ENCODE peak calls at places on chromosomes 13 and 19, in ten cellular contexts. Y, M, R, O, W, N, T, V, Q and D are unnamed samples. For H3K36me3 and H3K4me1, the result is how much of the 10 kb centered on the place peaks cover.

GRCh38 chr13:47671762-47672161 is 329.3 kb downstream of the SUCLA2 start:
- DNase-seq in Y (no peak), M (no peak), R (no peak), O (no peak), W (no peak), N (no peak), T (no peak), V (no peak), Q (no peak), D (no peak)

GRCh38 chr19:5907216-5907615 is 2.5 kb downstream of the VMAC start:
- DNase-seq in Y (no peak), M (no peak), R (no peak), O (no peak), W (no peak), N (no peak), T (no peak), V (no peak), Q (no peak), D (no peak)

GRCh38 chr13:62431852-62432251 is 1016.2 kb upstream of the PCDH20 start:
- DNase-seq in Y (no peak), M (no peak), R (no peak), O (no peak), W (no peak), N (no peak), T (no peak), V (no peak), Q (no peak), D (no peak)

GRCh38 chr13:20360835-20361412 is 128.8 kb upstream of the GJB6 start:
- DNase-seq in Y (no peak), M (no peak), R (no peak), O (no peak), W (no peak), N (no peak), T (no peak), V (no peak), Q (no peak), D (no peak)

GRCh38 chr13:79659161-79659560 is 178.2 kb downstream of the NDFIP2 start:
- DNase-seq in Y (no peak), M (no peak), R (peak), O (peak), W (no peak), N (peak), T (no peak), V (no peak), Q (no peak), D (no peak)

GRCh38 chr19:38001158-38001781 is 94.3 kb downstream of the SIPA1L3 start:
- DNase-seq in Y (no peak), M (no peak), R (no peak), O (no peak), W (no peak), N (no peak), T (no peak), V (no peak), Q (no peak), D (no peak)

GRCh38 chr13:51923983-51924539 is 62.3 kb downstream of the CCDC70 start:
- DNase-seq in Y (no peak), M (no peak), R (no peak), O (no peak), W (no peak), N (peak), T (no peak), V (no peak), Q (peak), D (no peak)

GRCh38 chr13:30819136-30819875 is 84.0 kb downstream of the ALOX5AP start:
- DNase-seq in Y (no peak), M (no peak), R (no peak), O (no peak), W (no peak), N (no peak), T (no peak), V (no peak), Q (no peak), D (no peak)

GRCh38 chr19:7489609-7490044 is 792 bp upstream of the PEX11G start:
- DNase-seq in Y (no peak), M (no peak), R (no peak), O (no peak), W (no peak), N (no peak), T (no peak), V (peak), Q (no peak), D (no peak)

DNA sequence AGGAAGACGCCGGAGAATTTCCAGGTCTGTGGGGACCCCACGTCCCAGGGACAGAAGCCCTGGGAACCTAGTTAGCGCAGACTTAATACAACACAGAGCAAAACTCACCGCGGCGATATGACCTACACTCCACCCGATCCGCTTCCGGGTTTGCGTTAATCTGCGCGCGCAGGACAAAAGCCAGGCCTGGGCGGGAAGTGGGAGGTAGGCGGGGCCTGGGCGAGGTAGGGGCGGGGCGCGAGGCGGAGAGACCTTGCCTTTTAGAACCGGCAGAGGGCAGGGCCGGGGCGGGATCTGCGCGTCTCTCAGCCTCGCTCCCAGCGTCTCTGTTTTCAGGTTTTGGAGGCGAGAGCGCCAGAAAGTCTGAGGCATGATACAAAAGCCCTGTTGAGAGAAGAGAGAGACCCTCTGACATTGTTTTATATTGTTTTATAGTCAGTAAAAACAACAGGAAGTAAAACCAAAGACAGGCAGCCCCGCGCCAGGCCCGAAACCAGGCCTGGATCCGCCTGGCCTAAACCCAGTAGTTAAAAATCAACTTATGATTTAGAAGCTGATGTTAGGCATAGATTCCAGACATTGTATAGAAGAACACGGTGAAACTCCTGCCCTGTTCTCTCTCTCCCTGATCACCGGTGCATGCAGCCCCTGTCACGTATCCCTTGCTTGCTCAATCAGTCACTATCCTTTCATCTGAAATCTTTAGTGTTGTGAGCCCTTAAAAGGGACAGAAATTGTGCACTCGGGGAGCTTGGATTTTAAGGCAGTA is at the start of gene ZNF611:
- DNase-seq in Y (peak), M (peak), R (peak), O (peak), W (peak), N (peak), T (peak), V (peak), Q (peak), D (peak)
- TF ChIP-seq POLR2A in Y (peak), M (peak), R (peak), O (peak), W (peak), N (peak), T (peak), V (peak), Q (peak), D (peak)

DNA sequence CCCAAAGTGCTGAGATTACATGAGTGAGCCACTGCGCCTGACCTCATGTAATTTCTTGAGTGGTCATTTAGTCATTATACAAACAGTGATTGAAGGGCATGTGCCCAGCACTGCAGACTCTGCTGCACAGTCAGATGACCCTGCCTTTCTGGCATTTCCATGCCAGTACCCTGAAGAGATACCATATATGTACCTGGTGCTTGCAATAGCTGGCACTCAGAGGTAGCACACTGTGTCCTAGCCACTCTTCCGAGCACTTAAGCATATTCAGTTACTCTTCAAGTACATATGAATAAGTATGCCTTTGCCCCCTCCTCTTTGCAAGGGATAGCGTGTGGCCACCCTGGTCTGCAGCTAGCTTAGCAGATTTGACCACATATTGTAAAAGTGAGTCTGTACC is 15.5 kb downstream of the STX10 start:
- DNase-seq in Y (no peak), M (no peak), R (no peak), O (no peak), W (no peak), N (no peak), T (no peak), V (no peak), Q (no peak), D (no peak)
- H3K36me3 ChIP-seq in Y (under half), M (under half), R (under half), O (under half), W (under half), N (under half), T (under half), V (under half), Q (under half), D (under half)

GRCh38 chr19:46803555-46803954 is 15.2 kb upstream of the SLC1A5 start:
- DNase-seq in Y (no peak), M (no peak), R (no peak), O (no peak), W (no peak), N (no peak), T (no peak), V (peak), Q (no peak), D (no peak)
- H3K4me1 ChIP-seq in Y (under half), M (under half), R (under half), O (under half), W (under half), N (under half), T (under half), V (under half), Q (under half), D (under half)

DNA sequence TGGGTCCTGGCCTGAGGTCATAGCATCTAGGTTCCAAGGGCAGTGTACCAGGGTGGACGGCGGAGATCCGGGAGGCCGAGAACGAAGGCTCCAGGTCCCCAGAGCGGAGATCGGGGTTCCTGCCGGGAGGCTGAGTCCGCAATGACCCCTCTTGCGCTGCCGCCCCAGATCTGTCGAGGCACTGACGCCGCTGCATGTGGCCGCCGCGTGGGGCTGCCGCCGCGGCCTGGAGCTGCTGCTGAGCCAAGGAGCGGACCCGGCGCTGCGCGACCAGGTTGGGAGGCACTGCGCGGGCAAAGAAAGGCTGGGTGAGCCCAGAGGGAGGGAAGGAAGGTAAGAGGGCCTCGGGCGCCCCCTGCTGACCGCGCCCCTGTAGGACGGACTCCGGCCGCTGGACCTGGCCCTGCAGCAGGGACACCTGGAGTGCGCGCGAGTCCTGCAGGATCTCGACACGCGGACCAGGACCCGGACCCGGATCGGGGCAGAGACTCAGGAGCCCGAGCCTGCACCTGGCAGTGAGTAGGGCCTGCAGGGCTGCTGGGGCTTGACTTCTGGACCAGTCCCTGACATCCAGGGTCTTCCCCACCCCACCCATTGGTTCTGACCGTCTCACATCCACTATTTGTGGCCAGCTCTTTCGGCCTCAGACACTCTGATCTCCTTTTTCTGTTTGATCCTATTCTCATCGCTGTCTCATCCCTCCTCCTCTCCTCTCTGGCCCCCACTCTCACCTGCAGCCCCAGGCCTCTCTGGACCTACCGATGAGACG is 971 bp downstream of the ANKLE1 start:
- DNase-seq in Y (peak), M (peak), R (peak), O (peak), W (peak), N (peak), T (peak), V (peak), Q (peak), D (peak)
- TF ChIP-seq POLR2A in Y (no peak), M (peak), R (no peak), O (no peak), W (no peak), N (no peak), T (no peak), V (no peak), Q (no peak), D (no peak)

DNA sequence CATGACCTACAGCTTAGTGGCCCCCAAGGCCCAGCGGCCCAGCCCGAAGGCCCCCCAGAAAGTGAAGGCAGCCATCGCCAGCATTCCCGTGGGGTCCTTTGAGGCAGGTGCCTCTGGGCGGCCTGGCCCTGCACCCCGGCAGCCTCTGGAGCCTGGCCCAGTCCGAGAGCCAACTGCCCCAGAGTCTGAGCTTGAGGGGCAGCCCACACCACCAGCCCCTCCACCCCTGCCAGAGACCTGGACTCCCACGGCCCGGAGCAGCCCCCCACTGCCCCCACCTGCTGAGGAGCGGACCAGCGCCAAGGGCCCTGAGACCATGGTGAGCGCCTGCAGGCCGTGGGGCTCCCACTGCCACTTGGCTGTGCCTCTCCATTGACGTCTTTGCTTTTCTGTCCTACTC is 9.0 kb upstream of the PRR19 start:
- DNase-seq in Y (no peak), M (no peak), R (no peak), O (no peak), W (no peak), N (no peak), T (no peak), V (no peak), Q (no peak), D (no peak)
- H3K36me3 ChIP-seq in Y (under half), M (under half), R (under half), O (under half), W (under half), N (under half), T (half or more), V (under half), Q (half or more), D (half or more)

GRCh38 chr13:24269803-24270202 is 39.6 kb upstream of the C1QTNF9 start:
- DNase-seq in Y (no peak), M (no peak), R (no peak), O (no peak), W (no peak), N (no peak), T (peak), V (no peak), Q (no peak), D (no peak)
- H3K4me1 ChIP-seq in Y (under half), M (under half), R (half or more), O (under half), W (half or more), N (half or more), T (under half), V (under half), Q (under half), D (half or more)

GRCh38 chr19:55339225-55340143 is at the start of gene KMT5C:
- DNase-seq in Y (peak), M (peak), R (peak), O (peak), W (peak), N (peak), T (peak), V (peak), Q (peak), D (peak)
- TF ChIP-seq POLR2A in Y (peak), M (peak), R (peak), O (peak), W (peak), N (peak), T (peak), V (peak), Q (peak), D (peak)

GRCh38 chr19:10362259-10362658 is 18.1 kb downstream of the TYK2 start:
- DNase-seq in Y (no peak), M (no peak), R (no peak), O (no peak), W (no peak), N (no peak), T (no peak), V (no peak), Q (no peak), D (no peak)
- H3K36me3 ChIP-seq in Y (under half), M (under half), R (under half), O (under half), W (under half), N (under half), T (half or more), V (under half), Q (half or more), D (half or more)

GRCh38 chr19:3671680-3672574 is 28.3 kb downstream of the PIP5K1C start:
- DNase-seq in Y (no peak), M (no peak), R (no peak), O (peak), W (no peak), N (peak), T (peak), V (no peak), Q (no peak), D (no peak)
- H3K4me1 ChIP-seq in Y (under half), M (under half), R (under half), O (under half), W (under half), N (half or more), T (under half), V (under half), Q (under half), D (under half)

GRCh38 chr19:3902317-3902973 is 22.0 kb downstream of the ATCAY start:
- DNase-seq in Y (no peak), M (no peak), R (no peak), O (no peak), W (no peak), N (no peak), T (no peak), V (no peak), Q (no peak), D (no peak)
- TF ChIP-seq POLR2A in Y (no peak), M (no peak), R (no peak), O (no peak), W (no peak), N (no peak), T (no peak), V (no peak), Q (no peak), D (no peak)